ENCODE peak calls at places on chromosomes 1 and 21, in seven cellular contexts. T, D, V, B, I, W and H are unnamed samples. For H3K9me3, the result is how much of the 10 kb centered on the place peaks cover.

GRCh38 chr1:171841050-171841910 is at the start of gene DNM3:
- DNase-seq in T (peak), D (peak), V (peak), B (peak), I (peak), W (no peak), H (peak)

GRCh38 chr1:7497107-7497637 is 273.9 kb upstream of the VAMP3 start:
- DNase-seq in T (no peak), D (no peak), V (no peak), B (no peak), I (no peak), W (no peak), H (no peak)

GRCh38 chr21:14686466-14687276 is 140.6 kb upstream of the SAMSN1 start:
- DNase-seq in T (no peak), D (no peak), V (no peak), B (no peak), I (peak), W (peak), H (no peak)

GRCh38 chr1:244353572-244354091 is 98.1 kb downstream of the ADSS2 start:
- DNase-seq in T (no peak), D (peak), V (peak), B (peak), I (no peak), W (no peak), H (no peak)

GRCh38 chr1:10788592-10789006 is 7.8 kb downstream of the CASZ1 start:
- DNase-seq in T (peak), D (no peak), V (no peak), B (no peak), I (no peak), W (no peak), H (no peak)

GRCh38 chr1:211667065-211667617 is 8.3 kb downstream of the NEK2 start:
- DNase-seq in T (no peak), D (no peak), V (no peak), B (no peak), I (no peak), W (no peak), H (no peak)

GRCh38 chr1:42838482-42839190 is 7.8 kb upstream of the ZNF691 start:
- DNase-seq in T (no peak), D (no peak), V (no peak), B (no peak), I (no peak), W (no peak), H (no peak)

GRCh38 chr21:21200103-21200938 is 202.1 kb downstream of the NCAM2 start:
- DNase-seq in T (no peak), D (peak), V (peak), B (peak), I (no peak), W (no peak), H (no peak)

GRCh38 chr1:204493882-204494280 is 724 bp downstream of the PIK3C2B start:
- DNase-seq in T (peak), D (peak), V (no peak), B (peak), I (peak), W (no peak), H (peak)

GRCh38 chr1:114756949-114757454 is 782 bp downstream of the CSDE1 start:
- DNase-seq in T (peak), D (peak), V (peak), B (no peak), I (no peak), W (no peak), H (no peak)

GRCh38 chr1:34711469-34711868 is 43.4 kb upstream of the GJB5 start:
- DNase-seq in T (peak), D (no peak), V (no peak), B (peak), I (peak), W (no peak), H (no peak)

GRCh38 chr1:160544647-160545046 is 21.6 kb upstream of the SLAMF6 start:
- DNase-seq in T (peak), D (no peak), V (no peak), B (peak), I (peak), W (no peak), H (no peak)

GRCh38 chr1:77504986-77505385 is 177.5 kb downstream of the ZZZ3 start:
- DNase-seq in T (no peak), D (no peak), V (peak), B (no peak), I (no peak), W (no peak), H (no peak)

GRCh38 chr1:111140680-111140967 is 601 bp downstream of the CEPT1 start:
- DNase-seq in T (no peak), D (no peak), V (peak), B (no peak), I (peak), W (no peak), H (no peak)

GRCh38 chr1:57340361-57341192 is 83.3 kb downstream of the DAB1 start:
- DNase-seq in T (peak), D (peak), V (no peak), B (no peak), I (no peak), W (no peak), H (no peak)

GRCh38 chr1:191343816-191344215 is 814.4 kb upstream of the RGS18 start:
- DNase-seq in T (no peak), D (no peak), V (peak), B (no peak), I (no peak), W (no peak), H (no peak)

GRCh38 chr1:191290441-191290840 is 812.8 kb upstream of the BRINP3 start:
- DNase-seq in T (no peak), D (no peak), V (no peak), B (no peak), I (no peak), W (no peak), H (no peak)

GRCh38 chr1:6581561-6582305 is 1.9 kb downstream of the ZBTB48 start:
- DNase-seq in T (no peak), D (peak), V (no peak), B (no peak), I (peak), W (no peak), H (no peak)

GRCh38 chr1:58858344-58858673 is 74.5 kb upstream of the JUN start:
- DNase-seq in T (no peak), D (no peak), V (no peak), B (no peak), I (peak), W (peak), H (peak)

GRCh38 chr1:215583185-215583692 is 16.1 kb downstream of the KCTD3 start:
- DNase-seq in T (no peak), D (no peak), V (no peak), B (no peak), I (no peak), W (no peak), H (no peak)

GRCh38 chr1:43329995-43330751 is 7.4 kb upstream of the MPL start:
- DNase-seq in T (no peak), D (peak), V (peak), B (peak), I (no peak), W (no peak), H (no peak)

GRCh38 chr1:8373547-8374270 is 55.8 kb downstream of the SLC45A1 start:
- DNase-seq in T (no peak), D (peak), V (peak), B (no peak), I (no peak), W (no peak), H (no peak)

GRCh38 chr1:29657816-29658215 is 421.5 kb downstream of the PTPRU start:
- DNase-seq in T (no peak), D (no peak), V (no peak), B (no peak), I (no peak), W (no peak), H (no peak)

GRCh38 chr1:17966341-17966740 is 141.3 kb upstream of the IGSF21 start:
- DNase-seq in T (no peak), D (no peak), V (no peak), B (no peak), I (no peak), W (no peak), H (no peak)

GRCh38 chr1:30101016-30101415 is 622.4 kb downstream of the MATN1 start:
- DNase-seq in T (no peak), D (no peak), V (no peak), B (no peak), I (no peak), W (no peak), H (no peak)

GRCh38 chr1:88943221-88943620 is 49.2 kb downstream of the KYAT3 start:
- DNase-seq in T (no peak), D (no peak), V (peak), B (no peak), I (no peak), W (no peak), H (no peak)

GRCh38 chr1:30316056-30316455 is 407.3 kb downstream of the MATN1 start:
- DNase-seq in T (no peak), D (no peak), V (no peak), B (no peak), I (no peak), W (no peak), H (no peak)

GRCh38 chr1:176801553-176802020 is 338.6 kb downstream of the PAPPA2 start:
- DNase-seq in T (no peak), D (no peak), V (peak), B (no peak), I (no peak), W (no peak), H (no peak)

GRCh38 chr1:147912553-147912952 is 10.0 kb downstream of the GJA8 start:
- DNase-seq in T (no peak), D (no peak), V (no peak), B (no peak), I (no peak), W (no peak), H (no peak)

GRCh38 chr21:45388011-45388521 is 16.9 kb upstream of the COL18A1 start:
- DNase-seq in T (no peak), D (no peak), V (no peak), B (no peak), I (no peak), W (no peak), H (no peak)

GRCh38 chr1:205711105-205712048 is 31.1 kb upstream of the SLC45A3 start:
- DNase-seq in T (peak), D (peak), V (peak), B (peak), I (peak), W (peak), H (peak)

GRCh38 chr1:191669629-191670028 is 488.6 kb upstream of the RGS18 start:
- DNase-seq in T (no peak), D (no peak), V (no peak), B (no peak), I (no peak), W (no peak), H (no peak)

GRCh38 chr1:74468982-74469603 is 43.3 kb downstream of the LRRC53 start:
- DNase-seq in T (peak), D (no peak), V (peak), B (peak), I (peak), W (no peak), H (no peak)

GRCh38 chr21:44433791-44434567 is 21.3 kb upstream of the LRRC3 start:
- DNase-seq in T (no peak), D (no peak), V (no peak), B (no peak), I (no peak), W (no peak), H (no peak)

GRCh38 chr1:202702088-202702487 is 8.2 kb downstream of the SYT2 start:
- DNase-seq in T (peak), D (no peak), V (no peak), B (no peak), I (no peak), W (no peak), H (no peak)

GRCh38 chr1:229093546-229094336 is 177.2 kb upstream of the RAB4A start:
- DNase-seq in T (no peak), D (peak), V (no peak), B (no peak), I (no peak), W (no peak), H (no peak)

GRCh38 chr1:67760030-67760821 is 73.0 kb downstream of the GNG12 start:
- DNase-seq in T (peak), D (peak), V (peak), B (peak), I (peak), W (peak), H (peak)

GRCh38 chr1:33140153-33141149 is 41.4 kb downstream of the TRIM62 start:
- DNase-seq in T (no peak), D (no peak), V (no peak), B (no peak), I (no peak), W (no peak), H (no peak)
- TF ChIP-seq CTCF in T (no peak), D (no peak), V (no peak), B (peak), I (no peak), W (no peak), H (no peak)

GRCh38 chr1:71184410-71184809 is 103.6 kb upstream of the ZRANB2 start:
- DNase-seq in T (no peak), D (no peak), V (no peak), B (no peak), I (no peak), W (no peak), H (no peak)

GRCh38 chr1:71179997-71180396 is 99.2 kb upstream of the ZRANB2 start:
- DNase-seq in T (no peak), D (no peak), V (no peak), B (no peak), I (no peak), W (no peak), H (no peak)
- H3K9me3 ChIP-seq in T (under half), D (under half), V (under half), B (under half), I (under half), W (under half), H (under half)

DNA sequence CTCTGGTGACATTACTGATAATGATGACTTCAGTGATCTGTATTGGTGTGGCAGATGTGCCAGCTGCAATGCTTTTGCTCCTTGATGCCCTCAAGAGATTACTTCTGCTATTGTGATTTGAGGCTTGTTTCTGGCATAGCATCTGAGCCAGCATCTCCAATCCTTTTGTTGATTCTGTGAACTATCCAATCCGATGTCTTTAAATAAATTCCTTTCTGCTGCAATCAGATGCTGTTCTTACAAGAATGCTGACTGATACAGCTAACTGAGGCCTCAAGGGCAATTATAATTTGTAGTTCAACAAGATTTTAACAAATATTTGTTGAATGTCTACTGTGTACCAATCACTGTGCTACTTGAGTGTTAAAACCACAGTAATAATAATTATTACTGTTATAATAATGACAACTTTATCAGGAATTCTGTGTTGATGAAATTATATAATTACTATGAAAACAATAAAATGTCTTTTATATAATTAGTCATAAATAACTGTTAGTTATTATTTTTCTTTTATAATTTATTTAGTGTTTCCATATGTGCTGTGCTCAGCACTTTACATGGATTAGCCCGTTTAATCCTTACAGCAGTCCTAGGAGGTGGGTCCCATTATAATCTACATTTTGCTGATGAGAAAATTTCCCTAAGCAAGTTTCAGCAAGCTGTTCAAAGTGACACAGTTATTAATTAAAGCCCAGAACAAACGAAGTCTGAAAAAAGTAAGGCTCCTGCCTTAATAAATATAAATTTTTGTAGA is 308.2 kb downstream of the BRINP3 start:
- DNase-seq in T (no peak), D (no peak), V (peak), B (no peak), I (no peak), W (no peak), H (no peak)
- H3K27ac ChIP-seq in T (peak), D (no peak), V (no peak), B (no peak), I (no peak), W (no peak), H (no peak)

GRCh38 chr1:33055210-33055991 is 18.7 kb upstream of the AK2 start:
- DNase-seq in T (peak), D (peak), V (peak), B (peak), I (peak), W (peak), H (no peak)
- TF ChIP-seq CTCF in T (peak), D (peak), V (peak), B (peak), I (peak), W (peak), H (peak)